ENCODE peak calls at places on chromosomes 12 and 14, in six cellular contexts. Q is nephron progenitor cell, E is Peyer's patch, B is HFFc6, W is GM10248, N is left lung. C is an unnamed sample.

GRCh38 chr12:24861751-24862575 is 86.9 kb downstream of the BCAT1 start:
- DNase-seq in B (peak), Q (no peak), N (no peak), E (no peak), W (no peak), C (no peak)

GRCh38 chr12:124702736-124703135 is 135.3 kb upstream of the NCOR2 start:
- DNase-seq in B (no peak), N (no peak), E (no peak), Q (no peak), W (no peak), C (no peak)

GRCh38 chr12:113203852-113204760 is 17.2 kb upstream of the TPCN1 start:
- DNase-seq in Q (no peak), E (no peak), N (no peak), W (no peak), B (no peak), C (no peak)

GRCh38 chr12:32987526-32987925 is 90.9 kb upstream of the PKP2 start:
- DNase-seq in E (no peak), Q (no peak), N (no peak), W (no peak), B (no peak), C (no peak)

GRCh38 chr12:91109148-91109564 is 2.1 kb downstream of the LUM start:
- DNase-seq in N (peak), W (peak), Q (peak), B (peak), E (peak), C (no peak)

GRCh38 chr12:116200812-116201211 is 76.7 kb downstream of the MED13L start:
- DNase-seq in N (no peak), B (peak), E (no peak), W (no peak), Q (no peak), C (no peak)

GRCh38 chr14:55607386-55607785 is 27.4 kb downstream of the KTN1 start:
- DNase-seq in W (no peak), N (no peak), E (no peak), Q (no peak), B (no peak), C (no peak)

GRCh38 chr12:94305293-94305957 is 154.2 kb downstream of the CEP83 start:
- DNase-seq in N (no peak), B (peak), E (no peak), W (no peak), Q (no peak), C (no peak)

GRCh38 chr12:40314927-40315326 is 90.1 kb downstream of the LRRK2 start:
- DNase-seq in B (no peak), Q (no peak), N (no peak), W (no peak), E (no peak), C (no peak)

GRCh38 chr12:94239332-94239731 is 91.0 kb downstream of the PLXNC1 start:
- DNase-seq in W (no peak), E (no peak), N (no peak), Q (no peak), B (no peak), C (no peak)

GRCh38 chr14:21300892-21301291 is 21.0 kb downstream of the RPGRIP1 start:
- DNase-seq in N (peak), Q (peak), W (peak), E (peak), B (no peak), C (peak)

GRCh38 chr12:2689879-2690278 is 104.9 kb upstream of the FKBP4 start:
- DNase-seq in N (no peak), B (no peak), Q (no peak), W (no peak), E (no peak), C (no peak)

GRCh38 chr14:37565550-37565949 is 29.5 kb downstream of the FOXA1 start:
- DNase-seq in N (no peak), E (no peak), B (no peak), W (no peak), Q (no peak), C (no peak)
- TF ChIP-seq CTCF in N (no peak), E (peak), B (peak), W (no peak), Q (no peak), C (no peak)

GRCh38 chr12:108457734-108458361 is 57.2 kb upstream of the FICD start:
- DNase-seq in E (no peak), Q (no peak), N (no peak), B (no peak), W (no peak), C (no peak)
- TF ChIP-seq CTCF in E (no peak), Q (no peak), N (no peak), B (no peak), W (no peak), C (no peak)

GRCh38 chr14:61701946-61702345 is 6.6 kb downstream of the HIF1A start:
- DNase-seq in N (no peak), E (no peak), Q (no peak), B (no peak), W (no peak), C (no peak)
- TF ChIP-seq CTCF in N (no peak), E (no peak), Q (no peak), B (no peak), W (no peak), C (no peak)

GRCh38 chr14:70036665-70037064 is 152.1 kb downstream of the SLC8A3 start:
- DNase-seq in W (no peak), E (no peak), Q (peak), B (no peak), N (no peak), C (no peak)
- TF ChIP-seq CTCF in W (no peak), E (no peak), Q (peak), B (peak), N (no peak), C (no peak)

GRCh38 chr12:67651380-67651695 is 2.8 kb downstream of the DYRK2 start:
- DNase-seq in Q (no peak), B (peak), E (no peak), N (no peak), W (peak), C (no peak)
- TF ChIP-seq CTCF in Q (no peak), B (peak), E (peak), N (no peak), W (peak), C (no peak)

DNA sequence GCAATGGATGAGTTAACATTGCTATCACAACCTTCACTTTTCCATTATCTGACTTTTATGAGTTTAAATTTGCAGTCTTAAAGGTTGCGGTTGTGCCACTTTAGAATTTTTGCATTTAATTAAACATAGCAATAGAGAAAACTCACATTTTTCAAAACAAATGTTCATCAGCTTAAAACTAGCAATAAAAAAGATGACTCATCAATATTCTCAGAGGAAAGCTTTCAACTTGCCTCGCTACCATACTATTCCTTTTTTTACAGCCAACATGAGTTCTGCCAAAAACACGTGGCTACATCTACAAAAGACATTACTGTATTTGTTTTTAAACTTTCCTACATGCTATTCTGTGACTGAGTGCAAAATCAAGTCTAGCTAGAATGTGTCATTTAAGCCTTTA is 497.1 kb downstream of the RPS29 start:
- DNase-seq in E (no peak), N (no peak), W (no peak), B (no peak), Q (no peak), C (no peak)
- TF ChIP-seq CTCF in E (no peak), N (no peak), W (no peak), B (no peak), Q (no peak), C (no peak)

GRCh38 chr12:89781961-89782360 is 73.3 kb upstream of the ATP2B1 start:
- DNase-seq in W (no peak), E (no peak), Q (no peak), B (no peak), N (no peak), C (no peak)

GRCh38 chr12:89781161-89781560 is 72.5 kb upstream of the ATP2B1 start:
- DNase-seq in E (no peak), Q (no peak), B (no peak), W (no peak), N (no peak), C (no peak)

GRCh38 chr12:89782807-89783206 is 74.2 kb upstream of the ATP2B1 start:
- DNase-seq in Q (no peak), N (no peak), B (no peak), E (no peak), W (no peak), C (no peak)

GRCh38 chr12:89786177-89786810 is 77.7 kb upstream of the ATP2B1 start:
- DNase-seq in N (no peak), W (no peak), B (no peak), Q (no peak), E (no peak), C (no peak)

DNA sequence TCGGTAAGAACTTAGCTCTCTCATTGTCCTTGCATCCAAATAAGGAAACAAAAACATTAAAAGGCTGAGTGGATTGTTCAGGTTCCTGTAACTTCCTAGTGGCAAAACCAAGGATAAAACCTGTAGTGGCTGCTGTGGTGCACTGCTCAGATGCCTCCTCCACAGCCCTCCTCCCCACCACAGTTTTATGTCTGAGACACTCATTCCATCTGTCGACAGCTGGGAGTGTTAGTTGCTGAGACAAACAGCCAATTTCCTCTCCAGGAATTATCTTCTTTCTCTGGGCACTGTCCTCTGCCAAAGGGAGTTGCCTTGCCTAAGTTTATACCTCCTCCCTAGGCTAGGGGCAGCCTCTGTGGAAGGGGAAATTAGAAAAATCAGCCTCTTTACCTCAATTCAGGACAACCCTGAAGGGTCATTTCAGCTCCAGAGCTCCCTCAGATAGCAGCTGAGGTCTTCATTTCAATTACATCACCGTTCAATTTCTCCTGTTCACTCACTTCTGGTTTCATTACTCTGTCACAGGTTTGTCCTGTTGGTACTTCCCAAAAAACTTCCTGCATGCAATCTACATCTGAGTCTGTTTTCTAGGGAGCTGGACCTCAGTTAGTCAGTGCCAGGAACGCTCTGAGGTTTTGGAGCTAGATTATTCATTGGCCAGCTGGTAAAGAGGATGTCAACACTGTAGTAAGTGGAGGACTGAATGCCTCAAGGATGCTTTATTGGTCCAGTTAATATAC is 74.9 kb upstream of the ATP2B1 start:
- DNase-seq in Q (peak), E (no peak), B (no peak), N (no peak), W (no peak), C (no peak)
- TF ChIP-seq CTCF in Q (no peak), E (no peak), B (peak), N (no peak), W (no peak), C (no peak)

GRCh38 chr14:38522724-38523123 is 266.8 kb upstream of the CLEC14A start:
- DNase-seq in Q (no peak), W (no peak), N (no peak), B (no peak), E (no peak), C (no peak)

GRCh38 chr14:38526841-38527501 is 271.1 kb upstream of the CLEC14A start:
- DNase-seq in Q (no peak), B (no peak), N (no peak), E (no peak), W (no peak), C (no peak)

GRCh38 chr14:38524636-38525403 is 268.9 kb upstream of the CLEC14A start:
- DNase-seq in B (no peak), Q (no peak), E (no peak), N (no peak), W (no peak), C (no peak)

GRCh38 chr14:38528582-38528981 is 272.7 kb upstream of the CLEC14A start:
- DNase-seq in Q (no peak), N (no peak), B (no peak), E (no peak), W (no peak), C (no peak)

DNA sequence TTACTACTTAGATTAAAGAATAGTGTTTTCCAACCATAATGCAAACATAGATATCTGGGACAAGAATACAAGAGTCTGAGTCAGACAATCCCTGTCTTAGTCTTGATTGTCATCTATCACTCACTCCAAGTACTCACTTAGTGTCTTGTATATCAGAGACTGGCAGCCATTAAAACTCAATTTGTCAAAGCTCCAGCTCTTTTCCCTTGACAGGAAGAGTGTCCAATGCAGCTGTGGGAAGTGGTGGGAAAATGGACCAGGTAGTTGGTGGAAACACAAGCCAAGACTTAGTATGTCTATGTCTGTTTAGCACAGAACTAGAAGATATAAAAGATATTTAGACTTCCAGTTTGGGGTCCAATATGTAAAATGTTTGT is 271.6 kb upstream of the CLEC14A start:
- DNase-seq in Q (no peak), N (no peak), B (no peak), W (no peak), E (no peak), C (no peak)
- TF ChIP-seq CTCF in Q (no peak), N (no peak), B (no peak), W (no peak), E (no peak), C (no peak)

GRCh38 chr12:108193493-108193892 is 64.4 kb downstream of the WSCD2 start:
- DNase-seq in E (no peak), W (no peak), Q (no peak), B (no peak), N (no peak), C (no peak)

GRCh38 chr12:108196319-108196718 is 67.2 kb downstream of the WSCD2 start:
- DNase-seq in W (no peak), B (no peak), N (no peak), Q (no peak), E (no peak), C (no peak)

GRCh38 chr12:108191938-108192337 is 62.9 kb downstream of the WSCD2 start:
- DNase-seq in B (no peak), Q (no peak), W (no peak), E (no peak), N (no peak), C (no peak)

GRCh38 chr12:108194585-108194984 is 65.5 kb downstream of the WSCD2 start:
- DNase-seq in N (no peak), E (no peak), Q (peak), B (no peak), W (no peak), C (no peak)

DNA sequence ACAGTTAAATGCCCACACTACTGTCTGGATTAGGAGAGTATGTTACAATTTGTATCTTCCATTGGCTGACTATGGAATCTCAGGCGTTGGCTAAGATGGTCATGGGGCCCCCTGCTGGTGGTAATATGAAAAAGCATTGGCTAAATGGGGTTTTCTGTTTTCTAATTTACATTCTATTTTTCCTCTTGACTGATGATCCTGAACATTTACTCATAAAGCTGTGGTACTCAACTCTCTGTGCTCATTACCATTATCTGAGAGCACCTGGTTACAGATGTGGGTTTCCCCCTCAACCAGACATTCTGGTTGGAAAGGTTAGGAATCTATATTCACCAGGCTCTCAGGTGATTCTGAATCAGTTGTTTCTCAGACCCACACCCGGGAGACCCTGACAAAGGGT is 64.8 kb downstream of the WSCD2 start:
- DNase-seq in E (no peak), B (no peak), N (no peak), Q (peak), W (peak), C (no peak)
- TF ChIP-seq CTCF in E (peak), B (peak), N (peak), Q (peak), W (peak), C (no peak)

GRCh38 chr14:100416921-100417451 is 93.8 kb downstream of the SLC25A47 start:
- DNase-seq in Q (no peak), N (no peak), E (no peak), W (no peak), B (peak), C (no peak)

GRCh38 chr14:100416081-100416480 is 92.9 kb downstream of the SLC25A47 start:
- DNase-seq in N (no peak), Q (no peak), W (no peak), B (no peak), E (no peak), C (no peak)

GRCh38 chr14:100415226-100415625 is 92.1 kb downstream of the SLC25A47 start:
- DNase-seq in E (no peak), B (no peak), Q (no peak), N (no peak), W (no peak), C (no peak)

GRCh38 chr14:100419856-100420255 is 96.7 kb downstream of the SLC25A47 start:
- DNase-seq in B (no peak), W (no peak), Q (peak), E (no peak), N (no peak), C (no peak)

DNA sequence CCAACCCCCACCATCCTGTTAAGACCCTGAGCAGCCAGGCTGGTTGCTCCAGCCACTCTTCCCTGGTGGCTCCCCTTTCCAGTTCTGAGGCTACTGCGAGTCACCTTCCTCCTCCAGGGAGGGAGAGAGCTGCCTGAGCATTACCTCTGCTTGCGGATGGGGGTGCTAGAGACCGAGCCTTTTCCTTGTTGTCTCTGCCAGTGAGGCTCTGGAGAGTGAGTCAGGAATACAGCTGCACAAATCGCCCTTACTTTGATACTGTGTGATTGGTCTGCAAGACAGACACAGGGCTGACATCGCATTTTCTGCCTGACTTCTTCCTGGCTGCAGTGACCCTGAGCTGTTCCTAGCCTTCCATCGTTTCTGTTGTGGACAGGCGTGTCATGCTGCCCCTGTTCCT is 94.3 kb downstream of the SLC25A47 start:
- DNase-seq in B (peak), W (no peak), N (no peak), E (no peak), Q (peak), C (no peak)
- TF ChIP-seq CTCF in B (peak), W (no peak), N (peak), E (peak), Q (peak), C (no peak)